ENCODE peak calls at places on chromosomes 3 and 15, in seven cellular contexts. L is tibial artery, W is HepG2, D is testis, Y is mammary epithelial cell, A is mucosa of descending colon, G is right lobe of liver. K is an unnamed sample. For H3K36me3, the result is how much of the 10 kb centered on the place peaks cover.

GRCh38 chr3:124318014-124318413 is 326.1 kb upstream of the ROPN1 start:
- DNase-seq in L (no peak), W (no peak), D (no peak), Y (no peak), A (no peak), G (no peak), K (no peak)

GRCh38 chr3:58135712-58136543 is 74.8 kb downstream of the DNASE1L3 start:
- DNase-seq in L (no peak), W (no peak), D (peak), Y (no peak), A (no peak), G (no peak), K (no peak)

GRCh38 chr3:30804983-30805382 is 89.5 kb downstream of the GADL1 start:
- DNase-seq in L (no peak), W (no peak), D (no peak), Y (no peak), A (no peak), G (no peak), K (no peak)

GRCh38 chr3:9837701-9838582 is 5.9 kb downstream of the RPUSD3 start:
- DNase-seq in L (no peak), W (no peak), D (no peak), Y (no peak), A (no peak), G (no peak), K (no peak)

GRCh38 chr3:155420869-155421486 is 127.5 kb upstream of the STRIT1 start:
- DNase-seq in L (no peak), W (peak), D (no peak), Y (no peak), A (no peak), G (no peak), K (no peak)

GRCh38 chr15:94582368-94582767 is 351.0 kb downstream of the MCTP2 start:
- DNase-seq in L (no peak), W (peak), D (peak), Y (peak), A (peak), G (peak), K (no peak)

GRCh38 chr15:73900129-73900712 is 26.0 kb upstream of the LOXL1 start:
- DNase-seq in L (peak), W (no peak), D (no peak), Y (no peak), A (no peak), G (no peak), K (no peak)

GRCh38 chr3:176939022-176939817 is 258.1 kb downstream of the TBL1XR1 start:
- DNase-seq in L (no peak), W (peak), D (peak), Y (peak), A (no peak), G (no peak), K (no peak)

GRCh38 chr3:59118928-59119327 is 69.1 kb upstream of the CFAP20DC start:
- DNase-seq in L (no peak), W (no peak), D (no peak), Y (no peak), A (no peak), G (no peak), K (no peak)

GRCh38 chr3:194257916-194258668 is 93.0 kb downstream of the CPN2 start:
- DNase-seq in L (no peak), W (no peak), D (no peak), Y (no peak), A (no peak), G (no peak), K (no peak)

GRCh38 chr15:95869920-95870319 is 460.6 kb upstream of the NR2F2 start:
- DNase-seq in L (no peak), W (no peak), D (no peak), Y (no peak), A (no peak), G (no peak), K (no peak)

GRCh38 chr15:88572030-88572333 is 25.5 kb upstream of the DET1 start:
- DNase-seq in L (no peak), W (no peak), D (no peak), Y (no peak), A (no peak), G (no peak), K (no peak)
- H3K36me3 ChIP-seq in L (under half), W (under half), D (under half), Y (under half), A (under half), G (under half), K (under half)

GRCh38 chr3:49901351-49902339 is 2.0 kb downstream of the MST1R start:
- DNase-seq in L (no peak), W (no peak), D (no peak), Y (peak), A (no peak), G (no peak), K (no peak)

GRCh38 chr3:49896345-49896744 is 7.3 kb downstream of the MST1R start:
- DNase-seq in L (no peak), W (no peak), D (no peak), Y (no peak), A (no peak), G (no peak), K (no peak)

GRCh38 chr3:49902511-49903345 is 945 bp downstream of the MST1R start:
- DNase-seq in L (no peak), W (no peak), D (no peak), Y (no peak), A (peak), G (no peak), K (no peak)

GRCh38 chr3:49900491-49901153 is 3.1 kb downstream of the MST1R start:
- DNase-seq in L (peak), W (no peak), D (no peak), Y (peak), A (peak), G (peak), K (peak)

DNA sequence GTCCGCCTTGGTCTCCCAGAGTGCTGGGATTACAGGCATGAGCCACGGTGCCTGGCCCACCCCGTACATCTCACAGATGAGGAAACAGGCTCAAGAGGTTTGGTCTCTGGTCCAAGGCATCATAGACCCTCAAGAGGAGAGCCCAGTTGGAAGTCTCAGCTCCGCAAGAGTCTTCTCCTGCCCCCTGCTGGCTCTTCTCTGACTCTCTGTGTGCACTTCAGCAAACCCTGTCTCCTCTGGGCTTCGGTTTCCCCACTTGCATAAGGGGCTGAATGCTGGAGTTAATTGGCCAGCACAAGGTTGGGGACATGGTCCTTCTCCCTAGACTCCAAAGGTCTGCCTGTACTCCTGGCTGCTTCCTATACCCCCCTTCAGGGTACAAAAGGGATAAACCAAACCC is 3.9 kb downstream of the MST1R start:
- DNase-seq in L (no peak), W (no peak), D (no peak), Y (no peak), A (no peak), G (no peak), K (no peak)
- TF ChIP-seq CTCF in L (no peak), W (peak), D (no peak), Y (no peak), A (no peak), G (no peak), K (peak)

DNA sequence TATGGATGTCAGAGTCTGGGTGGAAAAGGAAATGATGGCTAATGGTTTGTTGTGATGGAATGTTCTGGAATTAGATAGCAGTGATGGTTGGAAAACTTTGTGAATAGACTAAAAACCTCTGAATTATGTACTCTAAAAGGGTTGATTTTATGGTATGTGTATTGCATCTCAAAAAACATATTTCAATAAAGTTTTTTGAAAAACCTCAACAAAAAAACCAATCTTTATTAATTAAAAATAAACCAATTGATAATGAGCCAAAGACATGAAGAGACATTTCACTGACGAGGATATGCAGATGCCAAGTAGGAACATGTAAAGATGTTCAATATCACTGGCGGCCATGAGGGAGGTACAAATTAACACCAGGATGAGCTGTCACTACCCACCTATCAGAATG is 70.0 kb upstream of the STIMATE start:
- DNase-seq in L (no peak), W (no peak), D (no peak), Y (no peak), A (no peak), G (no peak), K (no peak)
- H3K36me3 ChIP-seq in L (under half), W (under half), D (under half), Y (under half), A (under half), G (under half), K (under half)

GRCh38 chr3:64240445-64240844 is 15.2 kb upstream of the PRICKLE2 start:
- DNase-seq in L (no peak), W (no peak), D (no peak), Y (no peak), A (no peak), G (no peak), K (no peak)

GRCh38 chr3:64242435-64242834 is 17.2 kb upstream of the PRICKLE2 start:
- DNase-seq in L (no peak), W (peak), D (no peak), Y (no peak), A (no peak), G (no peak), K (no peak)

GRCh38 chr3:64248247-64248646 is 23.0 kb upstream of the PRICKLE2 start:
- DNase-seq in L (no peak), W (peak), D (no peak), Y (no peak), A (no peak), G (no peak), K (no peak)

GRCh38 chr3:64240959-64241358 is 15.7 kb upstream of the PRICKLE2 start:
- DNase-seq in L (no peak), W (no peak), D (no peak), Y (no peak), A (no peak), G (no peak), K (no peak)

GRCh38 chr3:64244011-64244942 is 19.0 kb upstream of the PRICKLE2 start:
- DNase-seq in L (no peak), W (peak), D (no peak), Y (no peak), A (no peak), G (no peak), K (no peak)
- TF ChIP-seq CTCF in L (no peak), W (no peak), D (peak), Y (peak), A (no peak), G (peak), K (no peak)

GRCh38 chr3:16361087-16361486 is 96.1 kb downstream of the OXNAD1 start:
- DNase-seq in L (no peak), W (no peak), D (no peak), Y (no peak), A (no peak), G (no peak), K (no peak)

GRCh38 chr3:16364323-16364722 is 99.3 kb downstream of the OXNAD1 start:
- DNase-seq in L (no peak), W (no peak), D (no peak), Y (no peak), A (no peak), G (no peak), K (no peak)

GRCh38 chr3:16363636-16364035 is 98.6 kb downstream of the OXNAD1 start:
- DNase-seq in L (no peak), W (no peak), D (no peak), Y (no peak), A (no peak), G (no peak), K (no peak)

GRCh38 chr3:16364963-16365362 is 100.0 kb downstream of the OXNAD1 start:
- DNase-seq in L (no peak), W (no peak), D (no peak), Y (no peak), A (no peak), G (no peak), K (no peak)

GRCh38 chr3:16362781-16363180 is 97.8 kb downstream of the OXNAD1 start:
- DNase-seq in L (no peak), W (no peak), D (no peak), Y (no peak), A (no peak), G (no peak), K (no peak)
- H3K36me3 ChIP-seq in L (under half), W (under half), D (under half), Y (under half), A (under half), G (under half), K (under half)

DNA sequence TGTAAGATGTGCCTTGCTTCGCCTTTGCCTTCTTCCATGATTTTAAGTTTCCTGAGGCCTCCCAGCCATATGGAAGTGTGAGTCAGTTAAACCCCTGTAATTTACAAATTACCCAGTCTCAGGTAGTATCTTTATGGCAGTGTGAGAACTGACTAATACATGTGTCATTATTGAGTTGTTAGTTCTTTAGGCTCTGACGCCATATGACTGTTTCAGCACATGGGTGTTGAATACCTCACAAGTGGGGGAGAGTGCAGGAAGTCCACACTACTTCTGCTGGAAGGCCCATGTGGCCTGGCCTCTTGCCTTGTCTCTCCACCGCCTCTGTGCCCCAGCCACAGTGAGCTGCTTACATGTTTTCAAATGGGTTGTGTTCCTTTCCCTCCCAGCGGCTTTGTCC is 28.5 kb downstream of the MFSD1 start:
- DNase-seq in L (no peak), W (no peak), D (no peak), Y (peak), A (no peak), G (no peak), K (no peak)
- TF ChIP-seq CTCF in L (no peak), W (no peak), D (no peak), Y (no peak), A (no peak), G (no peak), K (no peak)

GRCh38 chr15:98923159-98923558 is 84.4 kb downstream of the PGPEP1L start:
- DNase-seq in L (peak), W (no peak), D (peak), Y (no peak), A (no peak), G (no peak), K (no peak)
- H3K36me3 ChIP-seq in L (half or more), W (under half), D (under half), Y (under half), A (under half), G (under half), K (under half)

DNA sequence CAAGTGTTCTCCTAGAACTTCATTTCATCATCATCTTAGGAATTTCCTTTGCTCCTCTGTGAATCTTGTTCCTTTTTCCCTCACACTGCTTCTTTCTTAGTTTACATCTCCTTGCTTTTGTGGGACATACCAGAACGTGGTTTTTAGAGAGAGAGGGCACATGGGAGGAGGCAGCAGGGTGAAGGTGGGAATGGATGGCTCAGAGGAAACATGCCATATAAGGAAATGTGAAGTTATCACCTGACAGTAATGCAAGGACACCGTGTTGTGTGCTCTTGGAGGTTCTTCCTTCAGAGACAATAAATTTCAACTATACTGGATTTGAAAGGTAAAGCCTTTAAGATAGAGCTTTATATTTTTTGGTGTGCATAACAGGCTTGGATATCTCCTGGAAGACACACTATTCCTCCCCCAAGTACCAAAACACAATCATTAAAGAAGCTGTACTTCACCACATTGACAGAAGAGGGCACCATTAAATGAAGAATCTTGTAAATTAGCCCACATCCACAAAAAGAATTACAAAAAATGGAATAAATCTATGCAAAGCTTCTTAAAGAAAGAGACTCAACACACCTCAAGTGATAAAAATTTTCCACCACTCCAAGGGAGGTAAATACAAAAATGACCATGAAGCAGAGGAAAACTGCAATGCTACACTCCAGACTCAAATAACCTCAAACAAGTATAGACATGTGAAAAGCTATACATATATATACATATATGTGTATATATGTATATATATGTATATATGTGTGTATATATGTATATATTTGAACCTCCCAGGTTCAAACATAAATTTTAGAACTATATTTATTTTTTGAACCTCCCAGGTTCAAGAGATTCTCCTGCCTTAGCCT is 26.1 kb downstream of the RPL39L start:
- DNase-seq in L (no peak), W (peak), D (no peak), Y (peak), A (no peak), G (no peak), K (no peak)
- TF ChIP-seq CTCF in L (peak), W (peak), D (peak), Y (peak), A (peak), G (peak), K (peak)

GRCh38 chr3:130960139-130960779 is 66.4 kb downstream of the ASTE1 start:
- DNase-seq in L (no peak), W (no peak), D (no peak), Y (no peak), A (no peak), G (no peak), K (no peak)
- H3K36me3 ChIP-seq in L (under half), W (under half), D (under half), Y (under half), A (under half), G (under half), K (under half)

K was measured in psoas muscle.